ENCODE peak calls at places on chromosomes 5 and 9, in six cellular contexts. W is stimulated activated CD8-positive, alpha-beta memory T cell treated with anti-CD3 and anti-CD28 coated beads, Interleukin-7, amount 100 ng/mL, for 24 hours; F is frontal cortex; P is NCI-H2171 treated with DMSO at 0.1 percent for 48 hours; C is left ventricle myocardium inferior; S is mucosa of gallbladder. K is an unnamed sample.

GRCh38 chr5:152113401-152113800 is 188.8 kb upstream of the GLRA1 start:
- DNase-seq in C (no peak), P (no peak), S (no peak), W (peak; percentile 10), F (no peak), K (peak; percentile 7)

GRCh38 chr9:116234091-116234490 is 80.5 kb downstream of the PAPPA start:
- DNase-seq in S (no peak), F (no peak), P (no peak), C (no peak), W (no peak), K (no peak)

GRCh38 chr9:5879419-5880181 is 11.1 kb upstream of the MLANA start:
- DNase-seq in W (no peak), C (no peak), S (peak; percentile 33), P (no peak), F (no peak), K (no peak)

GRCh38 chr5:62299097-62299496 is 6.9 kb upstream of the KIF2A start:
- DNase-seq in F (no peak), C (no peak), S (no peak), P (no peak), W (no peak), K (no peak)

GRCh38 chr5:64625678-64626077 is 64.6 kb upstream of the SHISAL2B start:
- DNase-seq in W (no peak), S (no peak), F (no peak), C (no peak), P (peak; percentile 15), K (no peak)

GRCh38 chr9:34585946-34586705 is 3.4 kb downstream of the CNTFR start:
- DNase-seq in F (no peak), W (no peak), S (no peak), C (no peak), P (no peak), K (no peak)

GRCh38 chr5:54217826-54218503 is 92.4 kb downstream of the ARL15 start:
- DNase-seq in F (peak; percentile 28), P (peak; percentile 89), W (no peak), C (no peak), S (peak; percentile 52), K (peak; percentile 12)

GRCh38 chr9:90727498-90727897 is 74.1 kb upstream of the SYK start:
- DNase-seq in C (no peak), W (no peak), P (no peak), S (peak; percentile 50), F (no peak), K (no peak)

GRCh38 chr5:37086466-37087178 is 162.6 kb downstream of the CPLANE1 start:
- DNase-seq in W (no peak), C (no peak), P (no peak), F (no peak), S (no peak), K (no peak)

GRCh38 chr5:137190441-137190840 is 308.7 kb downstream of the SPOCK1 start:
- DNase-seq in F (no peak), S (no peak), C (no peak), P (no peak), W (no peak), K (no peak)

GRCh38 chr5:6950250-6950649 is 237.0 kb downstream of the TENT4A start:
- DNase-seq in W (no peak), F (no peak), P (no peak), S (no peak), C (no peak), K (no peak)